ENCODE peak calls at places on chromosomes 5 and 9, in ten cellular contexts. Z is mesenchymal stem cell, Y is GM23338, R is esophagus squamous epithelium, P is transverse colon, U is astrocyte of the spinal cord, I is A549, J is AG04450, E is left lung, S is sigmoid colon. C is an unnamed sample.

GRCh38 chr5:169745441-169746146 is 108.5 kb downstream of the DOCK2 start:
- DNase-seq in Z (peak), Y (no peak), R (no peak), P (no peak), U (peak), I (no peak), J (no peak), E (no peak), S (no peak), C (peak)

GRCh38 chr9:20477940-20478620 is 144.2 kb downstream of the MLLT3 start:
- DNase-seq in Z (no peak), Y (peak), R (no peak), P (no peak), U (peak), I (no peak), J (no peak), E (no peak), S (no peak), C (no peak)

GRCh38 chr5:134018986-134019316 is 14.2 kb upstream of the VDAC1 start:
- DNase-seq in Z (no peak), Y (no peak), R (no peak), P (no peak), U (no peak), I (no peak), J (no peak), E (no peak), S (no peak), C (no peak)

GRCh38 chr5:150320048-150320555 is 17.4 kb upstream of the ARSI start:
- DNase-seq in Z (peak), Y (no peak), R (no peak), P (peak), U (peak), I (peak), J (no peak), E (no peak), S (peak), C (peak)

GRCh38 chr5:40991168-40991980 is 79.8 kb downstream of the MROH2B start:
- DNase-seq in Z (peak), Y (no peak), R (no peak), P (peak), U (peak), I (peak), J (peak), E (no peak), S (peak), C (peak)

GRCh38 chr9:124831642-124832364 is 21.5 kb upstream of the WDR38 start:
- DNase-seq in Z (no peak), Y (no peak), R (no peak), P (no peak), U (no peak), I (no peak), J (no peak), E (peak), S (no peak), C (no peak)

GRCh38 chr9:33320568-33321261 is 30.4 kb downstream of the NFX1 start:
- DNase-seq in Z (peak), Y (no peak), R (no peak), P (no peak), U (peak), I (peak), J (peak), E (no peak), S (no peak), C (peak)

GRCh38 chr9:95570646-95571045 is 53.9 kb upstream of the PTCH1 start:
- DNase-seq in Z (peak), Y (peak), R (no peak), P (no peak), U (peak), I (no peak), J (no peak), E (no peak), S (no peak), C (no peak)

GRCh38 chr5:56262269-56262668 is 29.1 kb upstream of the ANKRD55 start:
- DNase-seq in Z (no peak), Y (no peak), R (no peak), P (no peak), U (no peak), I (no peak), J (no peak), E (no peak), S (no peak), C (no peak)

GRCh38 chr9:20376780-20377179 is 245.5 kb downstream of the MLLT3 start:
- DNase-seq in Z (peak), Y (no peak), R (no peak), P (no peak), U (no peak), I (no peak), J (no peak), E (no peak), S (no peak), C (peak)

GRCh38 chr5:135834639-135835529 is at the start of gene SLC25A48:
- DNase-seq in Z (no peak), Y (peak), R (no peak), P (peak), U (no peak), I (peak), J (no peak), E (peak), S (no peak), C (no peak)

GRCh38 chr5:115818821-115819220 is 2.4 kb upstream of the CDO1 start:
- DNase-seq in Z (no peak), Y (no peak), R (no peak), P (no peak), U (no peak), I (no peak), J (no peak), E (no peak), S (no peak), C (no peak)

GRCh38 chr9:7671847-7672246 is 127.7 kb downstream of the DMAC1 start:
- DNase-seq in Z (no peak), Y (no peak), R (no peak), P (no peak), U (no peak), I (no peak), J (no peak), E (no peak), S (no peak), C (no peak)

GRCh38 chr5:133396187-133396621 is 216.1 kb downstream of the FSTL4 start:
- DNase-seq in Z (no peak), Y (peak), R (no peak), P (no peak), U (no peak), I (no peak), J (no peak), E (no peak), S (no peak), C (no peak)

GRCh38 chr5:68961762-68962161 is 132.1 kb upstream of the SLC30A5 start:
- DNase-seq in Z (no peak), Y (no peak), R (no peak), P (no peak), U (no peak), I (no peak), J (no peak), E (no peak), S (no peak), C (no peak)

GRCh38 chr5:132777209-132778069 is at the start of gene SEPTIN8:
- DNase-seq in Z (peak), Y (peak), R (no peak), P (peak), U (no peak), I (peak), J (no peak), E (peak), S (peak), C (peak)

GRCh38 chr9:120712539-120713031 is 1.7 kb downstream of the MEGF9 start:
- DNase-seq in Z (no peak), Y (no peak), R (no peak), P (no peak), U (no peak), I (peak), J (no peak), E (no peak), S (no peak), C (no peak)

GRCh38 chr5:146103594-146103993 is 1.8 kb downstream of the PLAC8L1 start:
- DNase-seq in Z (no peak), Y (no peak), R (no peak), P (no peak), U (no peak), I (no peak), J (no peak), E (no peak), S (no peak), C (no peak)

GRCh38 chr9:4803670-4804530 is 11.2 kb downstream of the RCL1 start:
- DNase-seq in Z (no peak), Y (no peak), R (no peak), P (no peak), U (no peak), I (no peak), J (no peak), E (no peak), S (no peak), C (no peak)

GRCh38 chr9:114906922-114907571 is 23.3 kb downstream of the TNFSF8 start:
- DNase-seq in Z (peak), Y (peak), R (no peak), P (no peak), U (peak), I (peak), J (no peak), E (no peak), S (no peak), C (peak)

GRCh38 chr5:127898551-127899213 is 184.9 kb upstream of the SLC12A2 start:
- DNase-seq in Z (no peak), Y (no peak), R (no peak), P (no peak), U (no peak), I (no peak), J (no peak), E (no peak), S (no peak), C (peak)

GRCh38 chr5:141496038-141496437 is 7.2 kb downstream of the PCDHGC5 start:
- DNase-seq in Z (no peak), Y (peak), R (no peak), P (no peak), U (peak), I (no peak), J (no peak), E (no peak), S (peak), C (no peak)
- H3K4me3 ChIP-seq in Z (no peak), Y (peak), R (no peak), P (no peak), U (no peak), I (no peak), J (no peak), E (no peak), S (no peak), C (no peak)

GRCh38 chr5:2629035-2629434 is 122.4 kb downstream of the IRX2 start:
- DNase-seq in Z (no peak), Y (no peak), R (no peak), P (no peak), U (no peak), I (no peak), J (no peak), E (no peak), S (no peak), C (no peak)

GRCh38 chr5:2633992-2634391 is 117.5 kb downstream of the IRX2 start:
- DNase-seq in Z (no peak), Y (no peak), R (no peak), P (no peak), U (no peak), I (no peak), J (no peak), E (no peak), S (no peak), C (no peak)

DNA sequence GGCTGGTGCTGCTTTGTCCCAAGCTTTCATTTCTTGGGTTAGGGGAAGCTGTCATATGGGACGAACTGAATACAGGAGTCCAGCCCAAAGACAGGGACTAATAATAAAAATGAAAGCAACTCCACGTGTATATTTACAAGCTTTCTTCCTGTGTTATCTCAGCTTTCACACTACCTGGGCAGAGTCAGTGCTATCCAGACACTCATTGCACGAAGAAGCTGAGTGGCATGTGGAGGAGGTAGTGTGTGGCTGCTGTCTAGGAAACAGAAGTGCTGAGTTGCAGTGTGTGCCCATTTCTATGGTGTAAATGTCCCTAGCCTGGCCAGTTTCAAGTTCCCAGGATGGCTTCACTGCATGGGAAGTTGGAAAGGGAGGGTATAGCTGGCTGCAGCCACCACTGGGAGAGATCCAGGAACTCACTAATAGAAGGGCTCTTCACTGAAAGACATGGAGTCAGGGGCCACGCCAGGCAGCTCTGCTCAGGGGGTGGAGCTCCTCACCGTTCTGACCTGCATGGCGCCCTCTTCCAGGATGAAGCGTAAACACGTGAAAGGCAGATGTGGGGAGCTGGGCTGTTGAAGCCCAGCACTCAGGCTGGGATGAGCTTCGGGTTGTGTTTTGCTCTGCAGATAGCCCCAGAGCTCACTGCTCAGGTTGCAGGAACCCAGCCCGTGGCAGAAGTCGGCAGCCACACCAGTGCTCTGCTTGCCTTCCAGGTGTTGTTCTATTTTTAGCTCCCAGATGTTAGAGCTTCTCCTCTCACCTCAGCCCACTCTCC is 116.9 kb downstream of the IRX2 start:
- DNase-seq in Z (no peak), Y (peak), R (no peak), P (no peak), U (no peak), I (no peak), J (no peak), E (no peak), S (no peak), C (no peak)
- H3K4me3 ChIP-seq in Z (no peak), Y (no peak), R (no peak), P (no peak), U (no peak), I (no peak), J (no peak), E (no peak), S (no peak), C (no peak)

GRCh38 chr5:141484499-141485304 is at the start of gene PCDHGC4:
- DNase-seq in Z (peak), Y (peak), R (no peak), P (no peak), U (peak), I (no peak), J (no peak), E (no peak), S (no peak), C (no peak)
- H3K4me3 ChIP-seq in Z (peak), Y (peak), R (peak), P (peak), U (peak), I (no peak), J (peak), E (peak), S (peak), C (peak)

DNA sequence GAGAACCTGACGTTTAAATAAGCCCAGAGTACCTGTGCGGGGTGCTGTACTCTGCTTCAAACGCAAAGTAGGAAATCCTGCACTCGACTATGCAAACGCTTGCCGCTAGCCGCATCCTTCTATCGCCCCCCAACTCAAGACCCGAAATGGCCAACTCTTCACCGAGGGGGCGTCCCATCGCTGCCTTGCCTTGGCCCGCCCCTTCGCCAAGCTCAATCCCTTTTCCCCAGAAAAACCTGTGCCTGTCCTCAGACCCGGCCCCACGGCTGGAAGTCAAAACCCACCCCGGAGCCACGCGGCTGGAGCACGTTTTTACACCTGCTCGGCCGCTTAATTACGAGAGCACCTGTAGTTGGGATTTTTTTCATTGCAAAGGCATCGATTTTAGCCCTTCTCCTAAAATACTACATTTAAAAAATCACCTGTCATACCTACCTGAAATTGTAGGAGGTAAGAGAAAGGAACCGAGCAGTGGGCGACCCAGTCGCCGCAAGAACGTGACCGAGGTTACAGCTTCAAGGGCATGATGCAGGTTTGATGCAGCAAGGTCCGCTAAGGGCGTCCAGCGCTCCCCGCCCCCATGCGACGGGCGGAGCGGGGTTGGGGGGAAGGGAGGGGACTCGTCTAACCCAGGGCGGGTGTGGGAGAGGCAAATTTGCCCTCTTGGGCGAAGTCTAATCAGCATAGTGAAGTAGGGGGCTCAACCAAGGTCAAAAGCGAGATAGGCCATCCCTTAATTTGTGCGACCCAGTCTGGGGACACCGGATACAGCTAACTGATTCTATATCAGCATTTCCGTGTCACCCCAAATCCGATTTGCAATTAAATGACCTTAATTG is 3.5 kb downstream of the ELAVL2 start:
- DNase-seq in Z (no peak), Y (peak), R (no peak), P (no peak), U (no peak), I (no peak), J (no peak), E (peak), S (no peak), C (no peak)
- H3K4me3 ChIP-seq in Z (no peak), Y (peak), R (no peak), P (no peak), U (no peak), I (peak), J (no peak), E (no peak), S (no peak), C (no peak)

GRCh38 chr9:110126457-110126856 is 81.5 kb downstream of the C9orf152 start:
- DNase-seq in Z (peak), Y (no peak), R (no peak), P (no peak), U (no peak), I (no peak), J (no peak), E (no peak), S (no peak), C (peak)

GRCh38 chr9:110123364-110124095 is 84.4 kb downstream of the C9orf152 start:
- DNase-seq in Z (peak), Y (no peak), R (no peak), P (no peak), U (peak), I (peak), J (no peak), E (no peak), S (no peak), C (peak)

GRCh38 chr9:110125763-110126351 is 82.1 kb downstream of the C9orf152 start:
- DNase-seq in Z (no peak), Y (no peak), R (no peak), P (no peak), U (no peak), I (no peak), J (no peak), E (no peak), S (no peak), C (no peak)

GRCh38 chr9:110126986-110127864 is 80.7 kb downstream of the C9orf152 start:
- DNase-seq in Z (peak), Y (peak), R (no peak), P (peak), U (no peak), I (no peak), J (no peak), E (no peak), S (peak), C (peak)

GRCh38 chr9:110125207-110125751 is 82.7 kb downstream of the C9orf152 start:
- DNase-seq in Z (peak), Y (peak), R (no peak), P (peak), U (peak), I (peak), J (peak), E (peak), S (peak), C (peak)
- H3K4me3 ChIP-seq in Z (no peak), Y (no peak), R (no peak), P (peak), U (peak), I (peak), J (peak), E (peak), S (peak), C (peak)

GRCh38 chr9:136985853-136986252 is 3.1 kb downstream of the LCNL1 start:
- DNase-seq in Z (no peak), Y (peak), R (no peak), P (no peak), U (no peak), I (no peak), J (no peak), E (no peak), S (no peak), C (no peak)
- H3K4me3 ChIP-seq in Z (no peak), Y (peak), R (no peak), P (no peak), U (no peak), I (no peak), J (no peak), E (no peak), S (no peak), C (no peak)

GRCh38 chr5:88235828-88236227 is 32.8 kb downstream of the TMEM161B start:
- DNase-seq in Z (no peak), Y (peak), R (no peak), P (no peak), U (no peak), I (no peak), J (no peak), E (no peak), S (no peak), C (no peak)

GRCh38 chr5:88236866-88237642 is 31.6 kb downstream of the TMEM161B start:
- DNase-seq in Z (no peak), Y (no peak), R (no peak), P (no peak), U (peak), I (no peak), J (no peak), E (no peak), S (no peak), C (no peak)

GRCh38 chr5:88238732-88239131 is 29.9 kb downstream of the TMEM161B start:
- DNase-seq in Z (no peak), Y (no peak), R (no peak), P (no peak), U (no peak), I (no peak), J (no peak), E (no peak), S (no peak), C (no peak)

GRCh38 chr5:88230546-88231066 is 38.0 kb downstream of the TMEM161B start:
- DNase-seq in Z (no peak), Y (peak), R (no peak), P (no peak), U (no peak), I (no peak), J (no peak), E (no peak), S (no peak), C (no peak)

DNA sequence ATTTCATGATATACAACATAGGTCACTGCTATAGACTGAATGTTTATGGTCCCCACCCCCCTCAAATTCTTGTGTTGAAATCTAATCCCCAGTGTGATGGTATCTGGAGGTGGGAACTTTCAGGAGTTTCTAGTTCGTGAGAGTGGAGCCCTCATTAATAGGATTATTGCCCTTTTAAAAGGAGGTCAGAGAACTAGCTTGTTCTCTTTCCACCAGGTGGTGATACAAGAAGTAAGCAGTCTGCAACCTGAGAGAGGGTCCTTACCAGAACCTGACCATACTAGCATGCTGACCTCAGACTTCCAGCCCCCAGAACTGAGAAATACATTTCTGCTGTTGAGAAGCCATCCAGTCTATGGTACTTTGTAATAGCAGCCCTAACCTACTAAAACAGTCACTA is 33.3 kb downstream of the TMEM161B start:
- DNase-seq in Z (no peak), Y (peak), R (no peak), P (no peak), U (no peak), I (no peak), J (no peak), E (no peak), S (no peak), C (no peak)
- H3K4me3 ChIP-seq in Z (no peak), Y (no peak), R (no peak), P (no peak), U (no peak), I (no peak), J (no peak), E (no peak), S (no peak), C (no peak)

C was measured in fibroblast of villous mesenchyme.